ENCODE peak calls at places on chromosomes 5 and 9, in six cellular contexts. B, L, X, K, C and E are unnamed samples.

GRCh38 chr5:113380299-113381014 is 54.3 kb downstream of the TSSK1B start:
- DNase-seq in K (no peak), L (peak; percentile 30), C (no peak), X (no peak), B (no peak), E (no peak)

GRCh38 chr5:669111-669841 is 23.9 kb downstream of the TPPP start:
- DNase-seq in L (no peak), X (no peak), K (peak; percentile 74), C (peak; percentile 20), B (no peak), E (peak; percentile 71)

GRCh38 chr9:120942186-120943001 is 15.8 kb upstream of the TRAF1 start:
- DNase-seq in C (no peak), B (no peak), X (no peak), K (no peak), L (no peak), E (no peak)

GRCh38 chr5:1438871-1439270 is 6.4 kb downstream of the SLC6A3 start:
- DNase-seq in X (no peak), B (no peak), L (no peak), C (no peak), K (no peak), E (peak; percentile 12)

GRCh38 chr9:69945671-69946141 is 97.9 kb upstream of the MAMDC2 start:
- DNase-seq in B (no peak), L (peak; percentile 85), C (no peak), K (no peak), X (no peak), E (no peak)

GRCh38 chr9:105055922-105056321 is 128.0 kb upstream of the ABCA1 start:
- DNase-seq in L (peak; percentile 84), X (no peak), C (no peak), B (no peak), K (no peak), E (no peak)

GRCh38 chr5:171369898-171370297 is 17.8 kb upstream of the NPM1 start:
- DNase-seq in K (no peak), X (no peak), L (no peak), C (no peak), B (no peak), E (no peak)

GRCh38 chr9:125908138-125908537 is 161.0 kb downstream of the PBX3 start:
- DNase-seq in K (no peak), L (no peak), B (no peak), C (no peak), X (no peak), E (no peak)

GRCh38 chr5:139593716-139594319 is 32.7 kb downstream of the UBE2D2 start:
- DNase-seq in B (peak; percentile 40), K (no peak), X (no peak), C (no peak), L (peak; percentile 69), E (no peak)

GRCh38 chr9:88498880-88499279 is 36.1 kb upstream of the NXNL2 start:
- DNase-seq in K (no peak), B (no peak), X (no peak), C (no peak), L (no peak), E (no peak)

GRCh38 chr9:20309209-20309608 is 313.1 kb downstream of the MLLT3 start:
- DNase-seq in B (no peak), K (no peak), X (no peak), L (peak; percentile 25), C (no peak), E (no peak)

GRCh38 chr5:141040763-141041426 is 10.3 kb upstream of the PCDHB1 start:
- DNase-seq in C (peak; percentile 69), K (peak; percentile 85), X (no peak), B (peak; percentile 89), L (peak; percentile 1), E (peak; percentile 87)

GRCh38 chr5:149415245-149415967 is 36.3 kb upstream of the IL17B start:
- DNase-seq in B (no peak), X (no peak), K (no peak), L (no peak), C (no peak), E (no peak)

GRCh38 chr9:134614256-134614655 is 27.3 kb upstream of the COL5A1 start:
- DNase-seq in C (no peak), K (no peak), L (no peak), B (no peak), X (no peak), E (no peak)

GRCh38 chr9:130549093-130549735 is 30.2 kb upstream of the FUBP3 start:
- DNase-seq in C (peak; percentile 36), B (no peak), K (peak; percentile 79), X (no peak), L (no peak), E (no peak)

GRCh38 chr9:97237311-97237786 is 70.1 kb upstream of the CCDC180 start:
- DNase-seq in K (peak; percentile 26), C (peak; percentile 20), B (no peak), L (no peak), X (no peak), E (no peak)

GRCh38 chr9:97243606-97244005 is 63.9 kb upstream of the CCDC180 start:
- DNase-seq in B (no peak), X (no peak), K (no peak), L (no peak), C (no peak), E (no peak)

GRCh38 chr9:97237951-97238851 is 69.3 kb upstream of the CCDC180 start:
- DNase-seq in B (peak; percentile 65), K (peak; percentile 84), X (no peak), C (peak; percentile 52), L (peak; percentile 67), E (peak; percentile 91)
- TF ChIP-seq SMC3 in B (no peak), K (no peak), X (no peak), C (no peak), L (no peak), E (no peak)

DNA sequence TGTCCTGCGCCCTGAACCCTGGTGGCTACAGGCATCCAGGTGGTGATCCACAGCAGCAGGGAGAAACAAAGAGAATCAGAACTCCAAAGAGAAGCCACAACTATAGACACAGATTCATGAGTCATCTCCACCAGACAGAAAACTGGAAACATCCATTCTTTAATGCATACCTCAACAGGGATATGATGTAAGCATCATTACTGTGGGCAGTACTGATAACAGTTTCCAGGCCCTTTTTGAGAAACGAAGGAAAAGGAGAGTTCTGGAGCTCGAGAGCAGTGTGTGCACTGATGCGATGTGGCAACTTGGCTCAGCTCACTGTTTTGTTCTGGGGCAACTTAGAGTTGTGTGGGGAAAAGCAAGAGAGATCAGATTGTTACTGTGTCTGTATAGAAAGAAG is 215.5 kb upstream of the ADAMTS16 start:
- DNase-seq in K (no peak), C (no peak), L (no peak), B (no peak), X (no peak), E (no peak)
- H3K4me2 ChIP-seq in K (no peak overlapping the region), C (no peak overlapping the region), L (no peak overlapping the region), B (no peak overlapping the region), X (no peak overlapping the region), E (no peak overlapping the region)

DNA sequence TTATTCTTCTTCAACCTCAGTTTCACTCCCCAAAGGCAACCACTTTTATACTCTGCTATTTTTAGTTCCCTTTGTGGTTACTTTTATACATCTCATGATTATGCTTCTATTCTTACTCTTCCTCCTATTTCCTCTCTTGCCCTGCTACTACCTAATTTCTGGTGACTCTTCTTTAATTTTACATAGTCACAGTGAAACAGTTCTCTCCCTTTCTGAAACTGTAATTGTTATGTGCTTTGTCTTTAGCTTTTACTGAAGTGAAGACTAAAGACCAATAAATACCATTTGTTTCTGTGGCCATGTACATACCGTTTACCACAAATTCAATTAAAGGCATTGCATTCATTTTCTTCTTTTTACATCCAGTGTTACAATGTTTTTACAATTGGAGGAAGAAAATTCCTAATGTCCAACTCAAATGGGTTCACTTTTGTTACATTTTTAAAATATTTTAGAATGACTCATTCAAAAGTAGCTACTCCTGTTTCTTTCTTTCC is 410.6 kb downstream of the PSAT1 start:
- DNase-seq in C (no peak), K (no peak), X (peak; percentile 8), L (peak; percentile 74), B (no peak), E (no peak)
- TF ChIP-seq SMC3 in C (no peak), K (no peak), X (no peak), L (no peak), B (no peak), E (no peak)

GRCh38 chr5:174459071-174459702 is 265.2 kb upstream of the MSX2 start:
- DNase-seq in B (no peak), K (no peak), X (no peak), L (no peak), C (no peak), E (no peak)
- H3K4me2 ChIP-seq in B (no peak overlapping the region), K (no peak overlapping the region), X (no peak overlapping the region), L (no peak overlapping the region), C (no peak overlapping the region), E (no peak overlapping the region)